ENCODE peak calls at places on chromosomes 4 and X, in nine cellular contexts. One of them, this sample, is unnamed.

GRCh38 chrX:10622197-10622596 is 1.8 kb upstream of the MID1 start:
- DNase-seq in adipocyte: no peak
- DNase-seq in adrenal gland: no peak
- DNase-seq in cardiac fibroblast: no peak
- DNase-seq in GM12865: no peak
- DNase-seq in H7: no peak
- DNase-seq in mucosa of descending colon: no peak
- DNase-seq in WERI-Rb-1: no peak
- DNase-seq in HL-60: no peak
- DNase-seq in this sample: no peak

GRCh38 chr4:1043658-1044468 is 32.4 kb downstream of the FGFRL1 start:
- DNase-seq in adipocyte: peak
- DNase-seq in H7: peak
- DNase-seq in GM12865: no peak
- DNase-seq in cardiac fibroblast: peak
- DNase-seq in WERI-Rb-1: peak
- DNase-seq in mucosa of descending colon: peak
- DNase-seq in HL-60: peak
- DNase-seq in adrenal gland: peak
- DNase-seq in this sample: peak

GRCh38 chrX:103220511-103221406 is 5.9 kb downstream of the BEX4 start:
- DNase-seq in cardiac fibroblast: no peak
- DNase-seq in mucosa of descending colon: no peak
- DNase-seq in HL-60: no peak
- DNase-seq in GM12865: no peak
- DNase-seq in adipocyte: no peak
- DNase-seq in H7: peak
- DNase-seq in WERI-Rb-1: no peak
- DNase-seq in adrenal gland: no peak
- DNase-seq in this sample: no peak

GRCh38 chrX:39199429-39199828 is 398.2 kb downstream of the MID1IP1 start:
- DNase-seq in adipocyte: no peak
- DNase-seq in cardiac fibroblast: no peak
- DNase-seq in adrenal gland: no peak
- DNase-seq in mucosa of descending colon: no peak
- DNase-seq in HL-60: no peak
- DNase-seq in H7: no peak
- DNase-seq in WERI-Rb-1: no peak
- DNase-seq in GM12865: no peak
- DNase-seq in this sample: no peak

GRCh38 chr4:151652841-151653547 is 107.8 kb downstream of the GATB start:
- DNase-seq in adipocyte: peak
- DNase-seq in adrenal gland: no peak
- DNase-seq in H7: no peak
- DNase-seq in HL-60: no peak
- DNase-seq in mucosa of descending colon: no peak
- DNase-seq in WERI-Rb-1: no peak
- DNase-seq in GM12865: no peak
- DNase-seq in cardiac fibroblast: peak
- DNase-seq in this sample: no peak

GRCh38 chrX:121496966-121497365 is 449.6 kb downstream of the GLUD2 start:
- DNase-seq in mucosa of descending colon: no peak
- DNase-seq in adipocyte: peak
- DNase-seq in GM12865: no peak
- DNase-seq in cardiac fibroblast: peak
- DNase-seq in WERI-Rb-1: no peak
- DNase-seq in adrenal gland: no peak
- DNase-seq in HL-60: no peak
- DNase-seq in H7: no peak
- DNase-seq in this sample: no peak

GRCh38 chrX:108162265-108162664 is 70.7 kb downstream of the ATG4A start:
- DNase-seq in GM12865: no peak
- DNase-seq in WERI-Rb-1: no peak
- DNase-seq in HL-60: no peak
- DNase-seq in cardiac fibroblast: no peak
- DNase-seq in H7: no peak
- DNase-seq in adipocyte: no peak
- DNase-seq in mucosa of descending colon: no peak
- DNase-seq in adrenal gland: no peak
- DNase-seq in this sample: no peak

GRCh38 chr4:88892646-88893045 is 164.3 kb downstream of the FAM13A start:
- DNase-seq in adipocyte: no peak
- DNase-seq in mucosa of descending colon: no peak
- DNase-seq in GM12865: no peak
- DNase-seq in cardiac fibroblast: no peak
- DNase-seq in WERI-Rb-1: no peak
- DNase-seq in HL-60: no peak
- DNase-seq in adrenal gland: no peak
- DNase-seq in H7: no peak
- DNase-seq in this sample: no peak

GRCh38 chr4:7649741-7650531 is 215.2 kb upstream of the PSAPL1 start:
- DNase-seq in cardiac fibroblast: peak
- DNase-seq in adipocyte: peak
- DNase-seq in mucosa of descending colon: peak
- DNase-seq in WERI-Rb-1: no peak
- DNase-seq in HL-60: peak
- DNase-seq in H7: no peak
- DNase-seq in adrenal gland: no peak
- DNase-seq in GM12865: peak
- DNase-seq in this sample: peak

GRCh38 chr4:38365261-38365660 is 298.7 kb upstream of the KLF3 start:
- DNase-seq in mucosa of descending colon: no peak
- DNase-seq in GM12865: no peak
- DNase-seq in cardiac fibroblast: no peak
- DNase-seq in H7: no peak
- DNase-seq in adipocyte: no peak
- DNase-seq in adrenal gland: no peak
- DNase-seq in WERI-Rb-1: no peak
- DNase-seq in HL-60: no peak
- DNase-seq in this sample: no peak

GRCh38 chrX:66717926-66718325 is 79.0 kb upstream of the EDA2R start:
- DNase-seq in HL-60: no peak
- DNase-seq in adrenal gland: no peak
- DNase-seq in WERI-Rb-1: no peak
- DNase-seq in adipocyte: no peak
- DNase-seq in mucosa of descending colon: no peak
- DNase-seq in cardiac fibroblast: peak
- DNase-seq in GM12865: no peak
- DNase-seq in H7: no peak
- DNase-seq in this sample: no peak

GRCh38 chr4:76950846-76951321 is 1.3 kb downstream of the SEPTIN11 start:
- DNase-seq in H7: peak
- DNase-seq in GM12865: peak
- DNase-seq in adipocyte: no peak
- DNase-seq in HL-60: peak
- DNase-seq in cardiac fibroblast: peak
- DNase-seq in mucosa of descending colon: peak
- DNase-seq in adrenal gland: peak
- DNase-seq in WERI-Rb-1: peak
- DNase-seq in this sample: no peak

GRCh38 chrX:68997461-68997860 is 167.8 kb downstream of the PJA1 start:
- DNase-seq in WERI-Rb-1: no peak
- DNase-seq in HL-60: no peak
- DNase-seq in mucosa of descending colon: no peak
- DNase-seq in adipocyte: no peak
- DNase-seq in H7: no peak
- DNase-seq in GM12865: no peak
- DNase-seq in cardiac fibroblast: no peak
- DNase-seq in adrenal gland: no peak
- DNase-seq in this sample: no peak

GRCh38 chrX:113629326-113629725 is 788.7 kb upstream of the AMOT start:
- DNase-seq in H7: no peak
- DNase-seq in GM12865: no peak
- DNase-seq in HL-60: no peak
- DNase-seq in adrenal gland: no peak
- DNase-seq in cardiac fibroblast: no peak
- DNase-seq in mucosa of descending colon: no peak
- DNase-seq in WERI-Rb-1: no peak
- DNase-seq in adipocyte: no peak
- DNase-seq in this sample: no peak

GRCh38 chrX:2828404-2829065 is at the start of gene GYG2:
- DNase-seq in GM12865: no peak
- DNase-seq in adipocyte: peak
- DNase-seq in mucosa of descending colon: peak
- DNase-seq in WERI-Rb-1: peak
- DNase-seq in H7: peak
- DNase-seq in cardiac fibroblast: peak
- DNase-seq in HL-60: no peak
- DNase-seq in adrenal gland: no peak
- DNase-seq in this sample: no peak

GRCh38 chr4:7978907-7979651 is 39.4 kb upstream of the AFAP1 start:
- DNase-seq in H7: peak
- DNase-seq in HL-60: no peak
- DNase-seq in adrenal gland: no peak
- DNase-seq in cardiac fibroblast: no peak
- DNase-seq in adipocyte: no peak
- DNase-seq in WERI-Rb-1: no peak
- DNase-seq in GM12865: no peak
- DNase-seq in mucosa of descending colon: no peak
- DNase-seq in this sample: no peak

GRCh38 chr4:13327991-13328390 is 156.1 kb downstream of the RAB28 start:
- DNase-seq in adipocyte: no peak
- DNase-seq in HL-60: no peak
- DNase-seq in H7: no peak
- DNase-seq in adrenal gland: no peak
- DNase-seq in cardiac fibroblast: no peak
- DNase-seq in mucosa of descending colon: no peak
- DNase-seq in GM12865: no peak
- DNase-seq in WERI-Rb-1: no peak
- DNase-seq in this sample: no peak

GRCh38 chr4:109419679-109420078 is 13.9 kb upstream of the SEC24B start:
- DNase-seq in WERI-Rb-1: no peak
- DNase-seq in adipocyte: no peak
- DNase-seq in cardiac fibroblast: no peak
- DNase-seq in mucosa of descending colon: no peak
- DNase-seq in H7: peak
- DNase-seq in GM12865: no peak
- DNase-seq in adrenal gland: no peak
- DNase-seq in HL-60: no peak
- DNase-seq in this sample: no peak

DNA sequence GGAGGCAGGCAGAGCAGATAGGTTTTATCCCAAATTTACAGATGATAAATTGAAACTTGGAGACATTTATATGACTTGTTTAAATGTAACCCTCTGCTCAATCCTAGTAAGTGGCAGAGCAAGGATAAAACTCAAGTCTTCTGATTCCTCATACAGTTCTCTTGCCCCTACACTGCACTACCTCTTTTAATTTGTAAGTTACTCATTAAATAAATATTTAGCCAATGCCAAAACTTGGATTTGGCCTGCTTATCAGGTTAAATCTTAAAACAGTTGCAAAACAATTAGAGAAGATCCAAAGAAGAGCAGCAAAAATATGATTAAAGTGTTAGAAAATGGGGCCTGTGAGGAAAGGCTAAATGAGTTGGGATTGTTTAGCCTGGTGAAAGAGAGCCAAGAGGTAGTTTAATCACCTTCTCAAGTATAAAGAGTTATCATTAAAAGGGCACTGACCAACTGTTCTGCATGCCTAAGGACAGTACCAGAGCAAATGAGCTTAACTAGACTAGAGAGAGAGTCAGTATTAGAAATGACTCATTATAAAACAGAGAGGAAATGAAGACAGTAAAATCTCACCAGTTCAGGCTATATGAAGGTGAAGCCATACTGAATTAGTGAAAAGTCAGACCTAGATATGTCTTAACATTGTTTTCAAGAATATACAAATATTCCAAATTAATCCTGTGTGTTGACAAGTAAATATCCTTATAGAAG is 146.3 kb downstream of the GRIA3 start:
- DNase-seq in WERI-Rb-1: no peak
- DNase-seq in adipocyte: no peak
- DNase-seq in HL-60: no peak
- DNase-seq in mucosa of descending colon: no peak
- DNase-seq in H7: no peak
- DNase-seq in GM12865: peak
- DNase-seq in adrenal gland: no peak
- DNase-seq in cardiac fibroblast: no peak
- DNase-seq in this sample: no peak
- H3K4me3 ChIP-seq in WERI-Rb-1: no peak
- H3K4me3 ChIP-seq in adipocyte: no peak
- H3K4me3 ChIP-seq in HL-60: no peak
- H3K4me3 ChIP-seq in mucosa of descending colon: no peak
- H3K4me3 ChIP-seq in H7: no peak
- H3K4me3 ChIP-seq in GM12865: no peak
- H3K4me3 ChIP-seq in adrenal gland: no peak
- H3K4me3 ChIP-seq in cardiac fibroblast: no peak
- H3K4me3 ChIP-seq in this sample: no peak

DNA sequence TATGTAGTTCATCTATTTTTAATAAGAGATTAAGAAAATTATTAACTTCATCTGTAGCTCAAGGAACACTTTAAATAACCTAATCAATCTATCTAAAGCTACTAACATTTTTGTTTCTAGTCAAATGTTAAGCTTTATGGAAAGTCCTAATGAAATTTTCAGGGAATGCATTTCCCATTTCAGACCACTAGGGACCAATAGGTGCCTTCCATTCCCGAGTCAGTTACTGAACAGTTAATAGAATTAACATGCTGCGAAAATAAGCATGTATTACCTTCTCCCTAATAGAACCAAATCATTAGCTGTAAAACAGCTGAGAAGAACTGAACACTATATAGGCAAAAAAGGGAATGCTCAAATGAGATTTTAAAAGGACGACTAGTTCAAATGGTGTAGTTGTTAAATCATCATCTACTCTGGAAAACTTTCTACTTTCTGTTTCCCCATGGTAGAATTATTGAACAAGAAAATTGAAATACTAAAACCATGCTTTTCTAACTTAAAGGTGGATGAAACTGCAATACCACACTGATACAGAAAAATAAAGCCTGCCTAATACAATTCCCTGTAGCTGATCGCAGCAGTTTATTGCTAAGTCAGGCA is 22.5 kb downstream of the STX18 start:
- DNase-seq in GM12865: no peak
- DNase-seq in cardiac fibroblast: peak
- DNase-seq in WERI-Rb-1: no peak
- DNase-seq in adrenal gland: no peak
- DNase-seq in mucosa of descending colon: no peak
- DNase-seq in adipocyte: peak
- DNase-seq in HL-60: no peak
- DNase-seq in H7: no peak
- DNase-seq in this sample: no peak
- H3K4me3 ChIP-seq in GM12865: no peak
- H3K4me3 ChIP-seq in cardiac fibroblast: no peak
- H3K4me3 ChIP-seq in WERI-Rb-1: no peak
- H3K4me3 ChIP-seq in adrenal gland: no peak
- H3K4me3 ChIP-seq in mucosa of descending colon: no peak
- H3K4me3 ChIP-seq in adipocyte: peak
- H3K4me3 ChIP-seq in HL-60: no peak
- H3K4me3 ChIP-seq in H7: no peak
- H3K4me3 ChIP-seq in this sample: no peak

GRCh38 chr4:125546272-125546671 is 231.5 kb downstream of the FAT4 start:
- DNase-seq in cardiac fibroblast: no peak
- DNase-seq in HL-60: no peak
- DNase-seq in WERI-Rb-1: no peak
- DNase-seq in GM12865: no peak
- DNase-seq in mucosa of descending colon: no peak
- DNase-seq in adipocyte: no peak
- DNase-seq in adrenal gland: no peak
- DNase-seq in H7: no peak
- DNase-seq in this sample: no peak
- H3K4me3 ChIP-seq in cardiac fibroblast: no peak
- H3K4me3 ChIP-seq in HL-60: no peak
- H3K4me3 ChIP-seq in WERI-Rb-1: no peak
- H3K4me3 ChIP-seq in GM12865: no peak
- H3K4me3 ChIP-seq in mucosa of descending colon: no peak
- H3K4me3 ChIP-seq in adipocyte: no peak
- H3K4me3 ChIP-seq in adrenal gland: no peak
- H3K4me3 ChIP-seq in H7: no peak
- H3K4me3 ChIP-seq in this sample: no peak

GRCh38 chrX:133183806-133184205 is 34.3 kb downstream of the TFDP3 start:
- DNase-seq in adrenal gland: no peak
- DNase-seq in H7: no peak
- DNase-seq in GM12865: no peak
- DNase-seq in HL-60: no peak
- DNase-seq in mucosa of descending colon: no peak
- DNase-seq in cardiac fibroblast: no peak
- DNase-seq in adipocyte: no peak
- DNase-seq in WERI-Rb-1: no peak
- DNase-seq in this sample: no peak
- H3K4me3 ChIP-seq in adrenal gland: no peak
- H3K4me3 ChIP-seq in H7: no peak
- H3K4me3 ChIP-seq in GM12865: no peak
- H3K4me3 ChIP-seq in HL-60: no peak
- H3K4me3 ChIP-seq in mucosa of descending colon: no peak
- H3K4me3 ChIP-seq in cardiac fibroblast: no peak
- H3K4me3 ChIP-seq in adipocyte: no peak
- H3K4me3 ChIP-seq in WERI-Rb-1: no peak
- H3K4me3 ChIP-seq in this sample: no peak

This sample was measured in BJ.